ENCODE peak calls at places on chromosome 9, in six cellular contexts. A is GM23248; H is tibial nerve; V is CD8-positive, alpha-beta T cell; L is PC-9; N is psoas muscle. U is an unnamed sample.
A peak's percentile ranks its signal among the peaks of the same experiment; 100 is the strongest.

GRCh38 chr9:100477221-100477620 is 4.3 kb downstream of the TMEFF1 start:
- DNase-seq in A (no peak), H (no peak), V (no peak), L (no peak), N (no peak), U (no peak)

GRCh38 chr9:27367175-27367798 is 70.3 kb upstream of the EQTN start:
- DNase-seq in A (no peak), H (no peak), V (no peak), L (no peak), N (no peak), U (no peak)

GRCh38 chr9:131500377-131500776 is 2.3 kb upstream of the POMT1 start:
- DNase-seq in A (no peak), H (no peak), V (peak; percentile 58), L (no peak), N (no peak), U (peak; percentile 85)

GRCh38 chr9:20620658-20621552 is 1.4 kb downstream of the MLLT3 start:
- DNase-seq in A (peak; percentile 69), H (no peak), V (peak; percentile 47), L (no peak), N (peak; percentile 35), U (peak; percentile 71)

GRCh38 chr9:81492710-81493447 is 196.5 kb downstream of the TLE1 start:
- DNase-seq in A (peak; percentile 90), H (no peak), V (no peak), L (peak; percentile 13), N (no peak), U (no peak)

GRCh38 chr9:91495450-91495849 is 71.8 kb upstream of the NFIL3 start:
- DNase-seq in A (peak; percentile 97), H (no peak), V (no peak), L (peak; percentile 21), N (no peak), U (no peak)

GRCh38 chr9:81132318-81132717 is 557.0 kb downstream of the TLE1 start:
- DNase-seq in A (no peak), H (no peak), V (no peak), L (no peak), N (no peak), U (no peak)

GRCh38 chr9:95032580-95033298 is 284.8 kb downstream of the FANCC start:
- DNase-seq in A (no peak), H (no peak), V (no peak), L (no peak), N (no peak), U (no peak)

GRCh38 chr9:74589576-74589975 is 92.4 kb downstream of the RORB start:
- DNase-seq in A (no peak), H (no peak), V (no peak), L (no peak), N (no peak), U (no peak)

GRCh38 chr9:31574006-31574750 is 810.3 kb upstream of the ACO1 start:
- DNase-seq in A (no peak), H (no peak), V (no peak), L (peak; percentile 6), N (no peak), U (no peak)

GRCh38 chr9:132789706-132790105 is 88.4 kb downstream of the AK8 start:
- DNase-seq in A (no peak), H (no peak), V (no peak), L (no peak), N (no peak), U (no peak)
- H3K27me3 ChIP-seq in A (peaks cover 59% of the 10 kb centered on the region), H (no peaks in the 10 kb centered on the region), V (no peaks in the 10 kb centered on the region), L (peaks cover 12% of the 10 kb centered on the region), N (no peaks in the 10 kb centered on the region), U (peaks cover 5% of the 10 kb centered on the region)

GRCh38 chr9:126517751-126518261 is 95.9 kb upstream of the LMX1B start:
- DNase-seq in A (peak; percentile 47), H (no peak), V (no peak), L (no peak), N (no peak), U (no peak)
- H3K27me3 ChIP-seq in A (peaks cover 9% of the 10 kb centered on the region), H (no peaks in the 10 kb centered on the region), V (peaks cover 15% of the 10 kb centered on the region), L (peaks cover 64% of the 10 kb centered on the region), N (peaks cover 25% of the 10 kb centered on the region), U (peaks cover 14% of the 10 kb centered on the region)

DNA sequence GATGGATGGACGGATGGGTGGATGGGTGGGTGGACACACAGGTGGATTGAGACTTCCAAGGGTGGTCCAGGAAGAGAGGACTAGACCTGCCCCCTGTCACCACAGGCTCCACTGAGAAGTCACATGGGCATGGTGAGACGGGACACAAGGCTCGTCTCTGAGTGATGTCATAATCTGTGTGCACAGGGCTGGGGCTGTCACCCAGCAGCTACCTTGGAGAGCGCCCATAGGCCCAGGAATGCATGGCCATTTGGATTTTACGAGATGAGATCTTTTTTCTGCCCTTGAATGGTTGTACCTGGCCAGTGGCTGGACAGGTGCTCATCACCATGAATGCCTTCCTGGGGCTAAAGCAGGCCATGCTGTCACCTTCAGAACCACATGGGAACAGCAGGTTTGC is 3.1 kb downstream of the OLFM1 start:
- DNase-seq in A (peak; percentile 16), H (no peak), V (no peak), L (no peak), N (no peak), U (no peak)
- H3K27me3 ChIP-seq in A (peaks cover 10% of the 10 kb centered on the region), H (no peaks in the 10 kb centered on the region), V (no peaks in the 10 kb centered on the region), L (peaks cover 69% of the 10 kb centered on the region), N (peaks cover 1% of the 10 kb centered on the region), U (no peaks in the 10 kb centered on the region)

GRCh38 chr9:133191989-133192388 is 17.1 kb downstream of the OBP2B start:
- DNase-seq in A (no peak), H (no peak), V (no peak), L (no peak), N (no peak), U (no peak)
- H3K27me3 ChIP-seq in A (peaks cover 25% of the 10 kb centered on the region), H (no peaks in the 10 kb centered on the region), V (peaks cover 5% of the 10 kb centered on the region), L (peaks cover 79% of the 10 kb centered on the region), N (peaks cover 6% of the 10 kb centered on the region), U (no peaks in the 10 kb centered on the region)

DNA sequence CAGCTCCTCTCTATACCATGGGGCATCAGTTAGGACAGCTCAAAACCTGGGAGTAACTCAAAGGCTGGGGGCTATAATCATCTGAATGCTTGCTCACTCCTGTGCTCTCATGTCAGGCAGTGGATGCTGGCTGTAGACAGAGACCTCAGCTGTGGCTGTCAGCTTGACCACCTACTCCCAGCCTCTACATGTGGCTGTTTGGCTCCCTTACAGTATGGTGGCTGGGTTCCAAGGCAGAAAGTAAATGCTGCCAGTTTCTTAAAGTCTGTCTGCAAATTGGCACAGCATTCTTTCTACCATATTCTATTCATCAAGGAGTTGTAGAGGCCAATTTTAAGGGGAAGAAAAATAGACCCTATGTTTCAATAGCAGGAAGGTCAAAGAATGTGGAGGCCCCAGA is 66.9 kb downstream of the TMC1 start:
- DNase-seq in A (peak; percentile 34), H (no peak), V (no peak), L (no peak), N (no peak), U (no peak)
- H3K27me3 ChIP-seq in A (no peaks in the 10 kb centered on the region), H (no peaks in the 10 kb centered on the region), V (no peaks in the 10 kb centered on the region), L (no peaks in the 10 kb centered on the region), N (no peaks in the 10 kb centered on the region), U (no peaks in the 10 kb centered on the region)

DNA sequence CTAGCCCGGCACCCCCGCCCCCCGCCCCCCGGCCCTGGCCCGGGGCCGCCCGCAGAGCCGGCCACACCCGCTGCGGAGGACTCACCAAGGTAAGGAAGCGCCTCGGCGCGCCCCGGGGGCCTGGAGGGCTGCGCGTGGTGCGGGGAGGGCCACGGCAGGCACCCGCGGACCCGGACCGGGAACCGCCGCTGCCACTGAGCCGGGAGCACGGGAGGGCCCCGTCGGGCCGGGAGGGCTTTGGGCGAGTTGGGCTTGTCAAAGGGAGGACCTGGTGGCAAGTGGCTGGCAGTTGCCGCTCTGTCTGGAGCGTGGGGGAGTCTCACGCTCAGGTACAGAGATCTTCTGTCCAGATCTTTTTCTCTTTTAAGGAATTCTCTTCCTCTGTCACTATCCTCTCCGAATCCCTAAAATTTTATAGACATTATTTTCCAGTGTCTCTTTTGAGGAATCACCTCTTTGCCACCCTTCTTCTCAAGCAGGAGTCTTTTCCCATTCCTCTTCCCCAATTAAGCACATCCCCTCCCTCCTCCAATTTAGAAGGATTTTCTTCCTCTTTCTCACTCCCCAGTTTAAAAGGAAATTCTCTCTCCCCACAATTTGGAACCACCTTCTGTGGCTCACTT is 11.3 kb upstream of the LHX2 start:
- DNase-seq in A (no peak), H (no peak), V (no peak), L (no peak), N (no peak), U (no peak)
- H3K27me3 ChIP-seq in A (peaks cover 92% of the 10 kb centered on the region), H (peaks cover 10% of the 10 kb centered on the region), V (peaks cover 45% of the 10 kb centered on the region), L (peaks cover 62% of the 10 kb centered on the region), N (peaks cover 41% of the 10 kb centered on the region), U (peaks cover 77% of the 10 kb centered on the region)

GRCh38 chr9:133187561-133188005 is 21.5 kb downstream of the OBP2B start:
- DNase-seq in A (no peak), H (no peak), V (no peak), L (no peak), N (no peak), U (no peak)

GRCh38 chr9:133188843-133189180 is 20.2 kb downstream of the OBP2B start:
- DNase-seq in A (no peak), H (no peak), V (no peak), L (no peak), N (no peak), U (no peak)

GRCh38 chr9:133188006-133188842 is 20.8 kb downstream of the OBP2B start:
- DNase-seq in A (no peak), H (no peak), V (no peak), L (peak; percentile 61), N (no peak), U (no peak)

GRCh38 chr9:133186736-133187135 is 22.3 kb downstream of the OBP2B start:
- DNase-seq in A (no peak), H (no peak), V (no peak), L (no peak), N (no peak), U (no peak)

GRCh38 chr9:133189826-133190225 is 19.2 kb downstream of the OBP2B start:
- DNase-seq in A (no peak), H (no peak), V (no peak), L (no peak), N (no peak), U (no peak)
- H3K27me3 ChIP-seq in A (peaks cover 23% of the 10 kb centered on the region), H (no peaks in the 10 kb centered on the region), V (no peaks in the 10 kb centered on the region), L (peaks cover 62% of the 10 kb centered on the region), N (peaks cover 6% of the 10 kb centered on the region), U (no peaks in the 10 kb centered on the region)

GRCh38 chr9:129666575-129666974 is 1.1 kb downstream of the PRRX2 start:
- DNase-seq in A (peak; percentile 48), H (no peak), V (no peak), L (no peak), N (no peak), U (no peak)
- H3K27me3 ChIP-seq in A (no peaks in the 10 kb centered on the region), H (no peaks in the 10 kb centered on the region), V (no peaks in the 10 kb centered on the region), L (peaks cover 3% of the 10 kb centered on the region), N (peaks cover 20% of the 10 kb centered on the region), U (no peaks in the 10 kb centered on the region)

U was measured in CD8-positive, alpha-beta memory T cell.